ENCODE peak calls at places on chromosomes 13 and 19, in four cellular contexts. One of them, this sample, is unnamed.

GRCh38 chr13:28718538-28719226 is at the start of gene SLC46A3:
- DNase-seq in fibroblast of mammary gland: peak
- DNase-seq in fibroblast of pulmonary artery: peak
- DNase-seq in activated B cell treated with CpG ODN at 0.5 μM for 24 hours: peak
- DNase-seq in this sample: peak

GRCh38 chr13:28533441-28534166 is 38.7 kb upstream of the FLT1 start:
- DNase-seq in fibroblast of pulmonary artery: no peak
- DNase-seq in activated B cell treated with CpG ODN at 0.5 μM for 24 hours: no peak
- DNase-seq in fibroblast of mammary gland: no peak
- DNase-seq in this sample: no peak

GRCh38 chr13:95955255-95955654 is 97.9 kb downstream of the UGGT2 start:
- DNase-seq in fibroblast of mammary gland: no peak
- DNase-seq in fibroblast of pulmonary artery: no peak
- DNase-seq in activated B cell treated with CpG ODN at 0.5 μM for 24 hours: no peak
- DNase-seq in this sample: no peak

GRCh38 chr19:43148233-43148632 is 38.1 kb downstream of the PSG5 start:
- DNase-seq in fibroblast of mammary gland: peak
- DNase-seq in fibroblast of pulmonary artery: peak
- DNase-seq in activated B cell treated with CpG ODN at 0.5 μM for 24 hours: no peak
- DNase-seq in this sample: peak

GRCh38 chr13:27789495-27790303 is 2.6 kb upstream of the GSX1 start:
- DNase-seq in activated B cell treated with CpG ODN at 0.5 μM for 24 hours: no peak
- DNase-seq in fibroblast of pulmonary artery: no peak
- DNase-seq in fibroblast of mammary gland: no peak
- DNase-seq in this sample: no peak

GRCh38 chr13:112775791-112776279 is 86.0 kb downstream of the ATP11A start:
- DNase-seq in fibroblast of mammary gland: no peak
- DNase-seq in fibroblast of pulmonary artery: no peak
- DNase-seq in activated B cell treated with CpG ODN at 0.5 μM for 24 hours: no peak
- DNase-seq in this sample: no peak

GRCh38 chr13:63163903-63164302 is 1748.3 kb upstream of the PCDH20 start:
- DNase-seq in fibroblast of pulmonary artery: no peak
- DNase-seq in fibroblast of mammary gland: no peak
- DNase-seq in activated B cell treated with CpG ODN at 0.5 μM for 24 hours: no peak
- DNase-seq in this sample: no peak

GRCh38 chr19:5309438-5310204 is 31.0 kb downstream of the PTPRS start:
- DNase-seq in activated B cell treated with CpG ODN at 0.5 μM for 24 hours: no peak
- DNase-seq in fibroblast of pulmonary artery: peak
- DNase-seq in fibroblast of mammary gland: peak
- DNase-seq in this sample: no peak

GRCh38 chr19:49807174-49807830 is 5.8 kb downstream of the FUZ start:
- DNase-seq in activated B cell treated with CpG ODN at 0.5 μM for 24 hours: no peak
- DNase-seq in fibroblast of mammary gland: no peak
- DNase-seq in fibroblast of pulmonary artery: no peak
- DNase-seq in this sample: no peak

GRCh38 chr13:28467886-28468519 is 26.9 kb downstream of the FLT1 start:
- DNase-seq in fibroblast of mammary gland: no peak
- DNase-seq in activated B cell treated with CpG ODN at 0.5 μM for 24 hours: no peak
- DNase-seq in fibroblast of pulmonary artery: no peak
- DNase-seq in this sample: peak

GRCh38 chr19:32396046-32396652 is 9.4 kb upstream of the DPY19L3 start:
- DNase-seq in fibroblast of pulmonary artery: no peak
- DNase-seq in fibroblast of mammary gland: peak
- DNase-seq in activated B cell treated with CpG ODN at 0.5 μM for 24 hours: no peak
- DNase-seq in this sample: no peak

GRCh38 chr13:45051315-45051714 is 62.0 kb downstream of the GPALPP1 start:
- DNase-seq in fibroblast of pulmonary artery: no peak
- DNase-seq in fibroblast of mammary gland: no peak
- DNase-seq in activated B cell treated with CpG ODN at 0.5 μM for 24 hours: no peak
- DNase-seq in this sample: no peak

GRCh38 chr13:45047394-45048328 is 58.3 kb downstream of the GPALPP1 start:
- DNase-seq in activated B cell treated with CpG ODN at 0.5 μM for 24 hours: peak
- DNase-seq in fibroblast of mammary gland: peak
- DNase-seq in fibroblast of pulmonary artery: peak
- DNase-seq in this sample: peak

GRCh38 chr13:45048890-45049407 is 59.6 kb downstream of the GPALPP1 start:
- DNase-seq in activated B cell treated with CpG ODN at 0.5 μM for 24 hours: no peak
- DNase-seq in fibroblast of mammary gland: no peak
- DNase-seq in fibroblast of pulmonary artery: no peak
- DNase-seq in this sample: no peak

GRCh38 chr13:45046445-45046844 is 57.1 kb downstream of the GPALPP1 start:
- DNase-seq in fibroblast of pulmonary artery: no peak
- DNase-seq in fibroblast of mammary gland: no peak
- DNase-seq in activated B cell treated with CpG ODN at 0.5 μM for 24 hours: no peak
- DNase-seq in this sample: no peak

GRCh38 chr13:45049478-45049877 is 60.1 kb downstream of the GPALPP1 start:
- DNase-seq in activated B cell treated with CpG ODN at 0.5 μM for 24 hours: no peak
- DNase-seq in fibroblast of mammary gland: no peak
- DNase-seq in fibroblast of pulmonary artery: no peak
- DNase-seq in this sample: no peak
- TF ChIP-seq CTCF in activated B cell treated with CpG ODN at 0.5 μM for 24 hours: no peak
- TF ChIP-seq CTCF in fibroblast of mammary gland: no peak
- TF ChIP-seq CTCF in fibroblast of pulmonary artery: no peak
- TF ChIP-seq CTCF in this sample: no peak

DNA sequence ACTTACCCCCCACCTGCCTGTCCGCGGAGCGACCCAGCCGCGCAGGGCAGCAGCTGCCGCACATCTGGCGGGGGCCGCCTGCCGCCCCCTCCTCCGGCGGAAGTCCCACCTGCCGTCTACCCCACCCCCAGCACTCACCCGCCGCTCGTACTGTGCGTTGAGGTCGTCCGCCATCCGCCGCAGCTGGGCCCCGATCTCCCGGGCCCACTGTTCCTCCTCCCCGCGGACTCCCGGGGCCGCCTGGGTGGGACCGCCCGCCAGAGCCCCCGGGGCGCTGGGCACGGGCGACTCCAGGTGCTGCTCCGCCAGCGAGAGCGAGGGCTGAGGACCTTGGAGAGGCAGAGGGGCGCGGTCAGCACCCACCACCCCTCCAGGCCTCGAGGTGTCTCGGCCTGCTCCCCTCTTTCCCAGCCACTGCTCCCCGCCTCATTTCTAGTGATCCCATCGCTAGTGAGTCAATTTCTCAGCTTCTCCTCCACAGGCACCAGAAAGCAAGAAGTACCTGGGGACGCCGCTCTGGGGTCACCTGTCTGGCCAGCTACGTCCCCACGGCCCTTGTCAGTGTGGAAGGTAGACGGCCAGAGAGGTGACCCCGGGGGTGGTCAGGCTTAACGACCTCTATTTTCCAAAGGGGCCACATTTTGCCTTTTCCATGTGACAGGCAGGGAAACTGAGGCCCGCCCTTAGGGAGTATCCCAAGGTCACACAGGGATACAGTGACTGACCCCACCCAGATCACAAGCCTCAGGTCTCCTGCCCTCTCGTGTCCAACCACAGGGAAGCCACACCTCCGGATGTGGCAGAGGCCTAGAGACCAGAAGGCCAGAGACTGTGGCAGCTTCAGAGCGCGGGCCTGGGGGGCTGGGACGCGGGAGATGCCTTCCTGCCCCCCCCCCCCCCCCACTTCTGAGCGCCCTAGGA is 4.3 kb downstream of the BBC3 start:
- DNase-seq in fibroblast of pulmonary artery: peak
- DNase-seq in fibroblast of mammary gland: peak
- DNase-seq in activated B cell treated with CpG ODN at 0.5 μM for 24 hours: peak
- DNase-seq in this sample: peak
- TF ChIP-seq CTCF in fibroblast of pulmonary artery: no peak
- TF ChIP-seq CTCF in fibroblast of mammary gland: no peak
- TF ChIP-seq CTCF in activated B cell treated with CpG ODN at 0.5 μM for 24 hours: no peak
- TF ChIP-seq CTCF in this sample: no peak

GRCh38 chr19:17726914-17727773 is 7.9 kb downstream of the MAP1S start:
- DNase-seq in fibroblast of mammary gland: no peak
- DNase-seq in activated B cell treated with CpG ODN at 0.5 μM for 24 hours: no peak
- DNase-seq in fibroblast of pulmonary artery: no peak
- DNase-seq in this sample: no peak

GRCh38 chr19:17726136-17726741 is 7.0 kb downstream of the MAP1S start:
- DNase-seq in activated B cell treated with CpG ODN at 0.5 μM for 24 hours: no peak
- DNase-seq in fibroblast of pulmonary artery: no peak
- DNase-seq in fibroblast of mammary gland: no peak
- DNase-seq in this sample: no peak

GRCh38 chr19:17724655-17725054 is 5.4 kb downstream of the MAP1S start:
- DNase-seq in fibroblast of mammary gland: no peak
- DNase-seq in fibroblast of pulmonary artery: no peak
- DNase-seq in activated B cell treated with CpG ODN at 0.5 μM for 24 hours: no peak
- DNase-seq in this sample: no peak

GRCh38 chr19:17727843-17728242 is 8.6 kb downstream of the MAP1S start:
- DNase-seq in fibroblast of pulmonary artery: no peak
- DNase-seq in fibroblast of mammary gland: no peak
- DNase-seq in activated B cell treated with CpG ODN at 0.5 μM for 24 hours: no peak
- DNase-seq in this sample: no peak

GRCh38 chr19:17725422-17726078 is 6.3 kb downstream of the MAP1S start:
- DNase-seq in activated B cell treated with CpG ODN at 0.5 μM for 24 hours: no peak
- DNase-seq in fibroblast of mammary gland: no peak
- DNase-seq in fibroblast of pulmonary artery: no peak
- DNase-seq in this sample: no peak
- TF ChIP-seq CTCF in activated B cell treated with CpG ODN at 0.5 μM for 24 hours: no peak
- TF ChIP-seq CTCF in fibroblast of mammary gland: no peak
- TF ChIP-seq CTCF in fibroblast of pulmonary artery: peak
- TF ChIP-seq CTCF in this sample: peak

GRCh38 chr19:3849092-3849491 is 19.7 kb downstream of the ZFR2 start:
- DNase-seq in activated B cell treated with CpG ODN at 0.5 μM for 24 hours: no peak
- DNase-seq in fibroblast of pulmonary artery: peak
- DNase-seq in fibroblast of mammary gland: peak
- DNase-seq in this sample: peak
- TF ChIP-seq CTCF in activated B cell treated with CpG ODN at 0.5 μM for 24 hours: no peak
- TF ChIP-seq CTCF in fibroblast of pulmonary artery: peak
- TF ChIP-seq CTCF in fibroblast of mammary gland: peak
- TF ChIP-seq CTCF in this sample: peak

GRCh38 chr13:51645154-51645650 is 60.9 kb downstream of the WDFY2 start:
- DNase-seq in fibroblast of pulmonary artery: peak
- DNase-seq in activated B cell treated with CpG ODN at 0.5 μM for 24 hours: no peak
- DNase-seq in fibroblast of mammary gland: peak
- DNase-seq in this sample: peak
- TF ChIP-seq CTCF in fibroblast of pulmonary artery: no peak
- TF ChIP-seq CTCF in activated B cell treated with CpG ODN at 0.5 μM for 24 hours: no peak
- TF ChIP-seq CTCF in fibroblast of mammary gland: no peak
- TF ChIP-seq CTCF in this sample: no peak

DNA sequence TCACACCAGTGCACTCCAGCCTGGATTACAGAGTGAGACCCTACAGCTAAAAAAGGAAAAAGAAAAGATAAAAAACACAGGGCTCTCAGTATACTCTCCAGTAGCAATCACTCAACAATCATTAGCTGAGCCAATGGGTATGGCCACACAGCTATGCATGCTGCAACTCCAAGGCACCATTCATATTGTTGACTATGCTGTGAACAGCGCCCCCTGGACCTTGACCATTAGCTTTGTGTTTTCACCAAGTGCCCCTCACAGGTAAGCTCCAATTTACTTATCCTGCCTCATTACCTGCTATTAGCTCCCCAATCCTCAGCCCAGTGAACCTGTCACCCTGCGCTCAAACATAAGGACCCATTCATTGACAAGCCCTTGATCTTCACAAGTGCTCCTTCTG is 35.8 kb downstream of the ZIC5 start:
- DNase-seq in fibroblast of mammary gland: no peak
- DNase-seq in activated B cell treated with CpG ODN at 0.5 μM for 24 hours: no peak
- DNase-seq in fibroblast of pulmonary artery: no peak
- DNase-seq in this sample: no peak
- TF ChIP-seq CTCF in fibroblast of mammary gland: no peak
- TF ChIP-seq CTCF in activated B cell treated with CpG ODN at 0.5 μM for 24 hours: no peak
- TF ChIP-seq CTCF in fibroblast of pulmonary artery: no peak
- TF ChIP-seq CTCF in this sample: no peak

GRCh38 chr19:15551183-15552004 is 43.1 kb downstream of the CYP4F22 start:
- DNase-seq in fibroblast of mammary gland: peak
- DNase-seq in fibroblast of pulmonary artery: peak
- DNase-seq in activated B cell treated with CpG ODN at 0.5 μM for 24 hours: peak
- DNase-seq in this sample: no peak

GRCh38 chr19:15548648-15549047 is 40.3 kb downstream of the CYP4F22 start:
- DNase-seq in fibroblast of pulmonary artery: no peak
- DNase-seq in activated B cell treated with CpG ODN at 0.5 μM for 24 hours: no peak
- DNase-seq in fibroblast of mammary gland: no peak
- DNase-seq in this sample: no peak

GRCh38 chr19:15549581-15549980 is 41.3 kb downstream of the CYP4F22 start:
- DNase-seq in activated B cell treated with CpG ODN at 0.5 μM for 24 hours: no peak
- DNase-seq in fibroblast of pulmonary artery: no peak
- DNase-seq in fibroblast of mammary gland: no peak
- DNase-seq in this sample: no peak

GRCh38 chr19:15550273-15550672 is 41.9 kb downstream of the CYP4F22 start:
- DNase-seq in fibroblast of pulmonary artery: no peak
- DNase-seq in activated B cell treated with CpG ODN at 0.5 μM for 24 hours: no peak
- DNase-seq in fibroblast of mammary gland: no peak
- DNase-seq in this sample: no peak

DNA sequence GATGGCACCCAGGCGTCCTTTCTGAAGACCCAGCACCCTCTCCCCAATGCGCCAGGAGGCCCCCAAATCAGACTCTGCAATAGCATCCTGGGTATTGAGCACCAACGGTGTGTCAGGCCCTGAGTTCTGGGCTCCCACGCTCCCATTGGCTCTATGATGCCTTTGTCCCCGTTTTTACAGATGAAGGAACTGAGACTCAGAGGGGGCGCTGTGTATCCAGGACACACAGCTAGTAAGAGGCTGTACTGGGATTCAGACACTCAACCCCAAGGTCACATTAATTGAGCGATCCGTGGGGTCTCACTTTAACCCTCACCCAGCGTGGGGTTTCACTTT is 42.5 kb downstream of the CYP4F22 start:
- DNase-seq in fibroblast of mammary gland: no peak
- DNase-seq in fibroblast of pulmonary artery: no peak
- DNase-seq in activated B cell treated with CpG ODN at 0.5 μM for 24 hours: no peak
- DNase-seq in this sample: no peak
- TF ChIP-seq CTCF in fibroblast of mammary gland: no peak
- TF ChIP-seq CTCF in fibroblast of pulmonary artery: peak
- TF ChIP-seq CTCF in activated B cell treated with CpG ODN at 0.5 μM for 24 hours: no peak
- TF ChIP-seq CTCF in this sample: no peak

DNA sequence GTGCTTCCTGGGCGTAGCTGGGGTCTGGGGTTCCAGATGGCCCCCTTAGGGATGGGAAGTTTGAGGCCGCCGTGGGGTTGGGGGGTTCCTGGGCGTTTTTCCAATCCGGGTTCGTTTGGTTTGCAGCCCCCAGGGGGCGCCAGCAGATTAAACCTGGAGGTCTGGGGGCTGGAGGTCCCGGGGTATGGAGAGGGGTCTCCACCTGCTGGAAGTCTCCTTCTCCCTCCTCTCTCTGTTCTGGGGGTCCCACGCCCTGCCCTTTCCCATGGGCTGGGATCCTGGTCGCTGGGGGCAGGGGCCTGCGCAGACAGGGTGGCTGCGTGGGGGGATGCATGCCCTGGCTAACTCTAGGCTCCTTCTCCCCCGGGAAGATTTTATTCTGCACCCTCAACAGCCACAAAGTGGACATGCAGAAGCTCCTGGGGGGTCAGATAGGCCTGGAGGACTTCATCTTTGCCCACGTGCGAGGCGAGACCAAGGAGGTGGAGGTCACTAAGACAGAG is 897 bp downstream of the GIPC3 start:
- DNase-seq in fibroblast of pulmonary artery: no peak
- DNase-seq in fibroblast of mammary gland: no peak
- DNase-seq in activated B cell treated with CpG ODN at 0.5 μM for 24 hours: peak
- DNase-seq in this sample: no peak
- TF ChIP-seq CTCF in fibroblast of pulmonary artery: peak
- TF ChIP-seq CTCF in fibroblast of mammary gland: peak
- TF ChIP-seq CTCF in activated B cell treated with CpG ODN at 0.5 μM for 24 hours: peak
- TF ChIP-seq CTCF in this sample: peak

GRCh38 chr13:45737571-45738002 is 35.5 kb downstream of the CBY2 start:
- DNase-seq in fibroblast of mammary gland: no peak
- DNase-seq in fibroblast of pulmonary artery: no peak
- DNase-seq in activated B cell treated with CpG ODN at 0.5 μM for 24 hours: no peak
- DNase-seq in this sample: peak
- TF ChIP-seq CTCF in fibroblast of mammary gland: peak
- TF ChIP-seq CTCF in fibroblast of pulmonary artery: peak
- TF ChIP-seq CTCF in activated B cell treated with CpG ODN at 0.5 μM for 24 hours: no peak
- TF ChIP-seq CTCF in this sample: no peak

This sample was measured in MCF 10A.